ENCODE peak calls at places on chromosomes 1 and 21, in four cellular contexts. H, D, K and L are unnamed samples.

GRCh38 chr1:27391511-27392095 is 819 bp upstream of the GPR3 start:
- DNase-seq in D (no peak), H (peak; percentile 86), K (peak; percentile 45), L (no peak)

GRCh38 chr1:6578624-6579373 is 995 bp upstream of the ZBTB48 start:
- DNase-seq in D (no peak), H (no peak), K (no peak), L (no peak)

GRCh38 chr1:197980457-197980856 is 63.3 kb downstream of the LHX9 start:
- DNase-seq in H (no peak), K (no peak), D (no peak), L (no peak)

GRCh38 chr1:88983791-88984552 is 8.5 kb downstream of the KYAT3 start:
- DNase-seq in K (peak; percentile 78), D (no peak), H (no peak), L (no peak)

GRCh38 chr1:2081326-2081885 is 31.2 kb downstream of the PRKCZ start:
- DNase-seq in K (no peak), H (no peak), D (no peak), L (no peak)

GRCh38 chr1:166920561-166921475 is 44.8 kb upstream of the TADA1 start:
- DNase-seq in D (no peak), H (peak; percentile 86), K (no peak), L (no peak)

GRCh38 chr1:7511381-7511780 is 259.7 kb upstream of the VAMP3 start:
- DNase-seq in K (no peak), D (no peak), H (no peak), L (no peak)

GRCh38 chr1:154456631-154457030 is 45.4 kb upstream of the TDRD10 start:
- DNase-seq in K (no peak), H (no peak), D (no peak), L (no peak)

GRCh38 chr1:58839871-58840835 is 56.3 kb upstream of the JUN start:
- DNase-seq in K (peak; percentile 45), H (no peak), D (no peak), L (no peak)

GRCh38 chr1:60149254-60149653 is 75.7 kb upstream of the C1orf87 start:
- DNase-seq in H (peak; percentile 51), K (no peak), D (peak; percentile 66), L (no peak)

GRCh38 chr1:246161626-246162025 is 345.5 kb downstream of the SMYD3 start:
- DNase-seq in D (no peak), K (peak; percentile 87), H (no peak), L (peak; percentile 47)

GRCh38 chr21:45072963-45073300 is 1.4 kb upstream of the ADARB1 start:
- DNase-seq in K (no peak), D (no peak), H (peak; percentile 75), L (no peak)

GRCh38 chr1:85258536-85259117 is 835 bp downstream of the C1orf52 start:
- DNase-seq in H (no peak), K (no peak), D (no peak), L (no peak)
- H3K36me3 ChIP-seq in H (peaks cover 43% of the 10 kb centered on the region), K (peaks cover 2% of the 10 kb centered on the region), D (peaks cover 11% of the 10 kb centered on the region), L (no peaks in the 10 kb centered on the region)

GRCh38 chr21:15199940-15200339 is 135.1 kb upstream of the NRIP1 start:
- DNase-seq in K (no peak), D (no peak), H (no peak), L (no peak)
- H3K36me3 ChIP-seq in K (no peaks in the 10 kb centered on the region), D (no peaks in the 10 kb centered on the region), H (no peaks in the 10 kb centered on the region), L (no peaks in the 10 kb centered on the region)

DNA sequence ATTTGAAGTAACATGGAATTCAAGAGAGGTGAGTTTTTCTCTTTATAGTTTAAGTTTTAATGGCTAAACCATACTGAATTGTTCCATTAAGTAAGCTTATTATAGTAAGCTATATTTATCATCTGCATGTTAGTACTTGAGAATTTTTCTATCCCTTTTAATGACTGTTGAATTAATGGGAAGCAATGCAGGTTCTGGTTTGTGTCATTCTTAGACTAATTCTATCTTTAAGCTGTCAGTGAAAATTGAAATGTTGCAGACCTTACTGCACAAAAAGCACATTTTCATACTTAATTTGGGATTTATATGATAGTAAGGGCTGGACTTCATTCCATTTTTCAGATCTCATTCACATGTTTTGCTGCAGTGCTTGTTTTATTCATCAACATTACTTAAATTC is 25.9 kb downstream of the SRSF11 start:
- DNase-seq in D (no peak), K (no peak), H (no peak), L (no peak)
- H3K36me3 ChIP-seq in D (peaks cover 92% of the 10 kb centered on the region), K (peaks cover 10% of the 10 kb centered on the region), H (peaks cover 100% of the 10 kb centered on the region), L (peaks cover 74% of the 10 kb centered on the region)

GRCh38 chr1:11505591-11506538 is 26.9 kb downstream of the DISP3 start:
- DNase-seq in D (no peak), K (no peak), H (no peak), L (no peak)
- H3K36me3 ChIP-seq in D (no peaks in the 10 kb centered on the region), K (no peaks in the 10 kb centered on the region), H (no peaks in the 10 kb centered on the region), L (no peaks in the 10 kb centered on the region)

GRCh38 chr1:37879865-37880264 is 20.5 kb upstream of the MTF1 start:
- DNase-seq in H (no peak), D (no peak), K (no peak), L (no peak)

GRCh38 chr1:37887986-37888700 is 28.8 kb upstream of the MTF1 start:
- DNase-seq in H (no peak), D (no peak), K (no peak), L (no peak)

GRCh38 chr1:37884145-37884544 is 24.8 kb upstream of the MTF1 start:
- DNase-seq in K (no peak), H (no peak), D (no peak), L (no peak)
- H3K36me3 ChIP-seq in K (peaks cover 10% of the 10 kb centered on the region), H (peaks cover 37% of the 10 kb centered on the region), D (peaks cover 97% of the 10 kb centered on the region), L (peaks cover 98% of the 10 kb centered on the region)

GRCh38 chr1:159817276-159818041 is 9.2 kb upstream of the SLAMF8 start:
- DNase-seq in H (no peak), K (no peak), D (no peak), L (no peak)

GRCh38 chr1:159821171-159821867 is 5.4 kb upstream of the SLAMF8 start:
- DNase-seq in H (no peak), D (no peak), K (peak; percentile 74), L (no peak)

DNA sequence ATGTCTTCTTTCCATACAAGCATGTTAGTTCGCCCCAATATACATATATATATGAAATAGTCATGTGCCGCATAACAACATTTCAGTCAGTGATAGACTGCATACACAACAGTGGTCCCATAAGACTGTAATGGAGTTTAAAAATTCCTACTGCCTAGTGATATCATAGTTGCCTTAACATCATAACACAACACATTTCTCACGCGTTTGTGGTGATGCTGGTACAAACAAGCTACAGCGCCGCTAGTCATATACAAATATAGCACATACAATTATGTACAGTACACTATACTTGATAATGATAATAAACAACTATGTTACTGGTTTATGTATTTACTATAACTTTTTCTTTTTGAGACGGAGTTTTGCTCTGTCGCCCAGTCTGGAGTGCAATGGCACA is 10.7 kb upstream of the SLAMF8 start:
- DNase-seq in H (no peak), K (no peak), D (no peak), L (no peak)
- H3K36me3 ChIP-seq in H (no peaks in the 10 kb centered on the region), K (no peaks in the 10 kb centered on the region), D (no peaks in the 10 kb centered on the region), L (no peaks in the 10 kb centered on the region)